ENCODE peak calls at places on chromosome 2, in eight cellular contexts. W is cardiac septum, H is left lung, V is NCI-H187, Y is smooth muscle cell of the brain vasculature, O is globus pallidus, S is frontal cortex, B is pancreas. L is an unnamed sample.

GRCh38 chr2:176118606-176119370 is 2.2 kb downstream of the HOXD10 start:
- DNase-seq in S (no peak), B (no peak), V (no peak), H (no peak), W (no peak), O (no peak), Y (no peak), L (no peak)

GRCh38 chr2:221156335-221156734 is 415.8 kb downstream of the EPHA4 start:
- DNase-seq in B (no peak), O (no peak), H (no peak), Y (no peak), W (no peak), S (no peak), V (no peak), L (no peak)

GRCh38 chr2:26462511-26463251 is 15.2 kb downstream of the OTOF start:
- DNase-seq in O (peak), H (no peak), Y (no peak), W (no peak), B (peak), S (peak), V (no peak), L (peak)

GRCh38 chr2:169073972-169074751 is 4.8 kb downstream of the DHRS9 start:
- DNase-seq in W (no peak), B (no peak), Y (no peak), V (no peak), O (no peak), H (no peak), S (no peak), L (no peak)

GRCh38 chr2:230762317-230762896 is 49.8 kb downstream of the CAB39 start:
- DNase-seq in H (no peak), O (no peak), W (no peak), V (no peak), Y (no peak), B (no peak), S (no peak), L (peak)

GRCh38 chr2:196421880-196422279 is 217.6 kb upstream of the CCDC150 start:
- DNase-seq in O (no peak), S (no peak), W (no peak), H (no peak), Y (no peak), B (no peak), V (no peak), L (no peak)

GRCh38 chr2:73952499-73953446 is 26.1 kb downstream of the DGUOK start:
- DNase-seq in W (no peak), O (peak), V (no peak), H (no peak), S (peak), B (no peak), Y (no peak), L (no peak)

GRCh38 chr2:24845691-24846090 is 52.5 kb downstream of the CENPO start:
- DNase-seq in Y (no peak), O (no peak), V (no peak), W (no peak), S (no peak), B (no peak), H (no peak), L (no peak)

GRCh38 chr2:194526121-194526520 is 1130.9 kb upstream of the SLC39A10 start:
- DNase-seq in H (no peak), O (no peak), B (no peak), W (no peak), S (no peak), V (no peak), Y (no peak), L (no peak)

GRCh38 chr2:158457092-158457825 is 507 bp downstream of the PKP4 start:
- DNase-seq in B (peak), V (no peak), S (peak), H (peak), O (peak), Y (no peak), W (peak), L (peak)

GRCh38 chr2:180254872-180255271 is 247.8 kb upstream of the CWC22 start:
- DNase-seq in S (no peak), W (no peak), V (no peak), Y (no peak), B (no peak), H (no peak), O (no peak), L (no peak)

GRCh38 chr2:67515021-67515420 is 117.9 kb downstream of the ETAA1 start:
- DNase-seq in B (no peak), H (no peak), W (no peak), Y (no peak), S (no peak), O (no peak), V (no peak), L (no peak)

GRCh38 chr2:46050489-46050888 is 246.7 kb upstream of the EPAS1 start:
- DNase-seq in B (no peak), W (no peak), V (no peak), S (no peak), O (no peak), H (no peak), Y (no peak), L (peak)

GRCh38 chr2:121695179-121695451 is 41.6 kb downstream of the NIFK start:
- DNase-seq in B (no peak), Y (no peak), V (no peak), S (no peak), H (no peak), W (no peak), O (no peak), L (peak)

GRCh38 chr2:155755481-155755880 is 577.0 kb downstream of the NR4A2 start:
- DNase-seq in H (no peak), Y (no peak), S (no peak), V (no peak), B (no peak), W (no peak), O (no peak), L (no peak)

GRCh38 chr2:72278046-72278445 is 130.4 kb upstream of the CYP26B1 start:
- DNase-seq in B (no peak), Y (no peak), O (no peak), V (no peak), H (no peak), S (no peak), W (no peak), L (no peak)

GRCh38 chr2:47651296-47651695 is 131.6 kb upstream of the MSH6 start:
- DNase-seq in H (no peak), Y (no peak), S (no peak), B (peak), O (no peak), V (peak), W (peak), L (no peak)

GRCh38 chr2:9941196-9941995 is 10.1 kb upstream of the GRHL1 start:
- DNase-seq in V (no peak), S (no peak), H (no peak), W (no peak), B (no peak), Y (no peak), O (no peak), L (no peak)

GRCh38 chr2:142944264-142944663 is 66.8 kb downstream of the KYNU start:
- DNase-seq in O (no peak), B (no peak), W (no peak), V (no peak), S (no peak), H (no peak), Y (no peak), L (no peak)

GRCh38 chr2:237688081-237688480 is 60.7 kb downstream of the LRRFIP1 start:
- DNase-seq in S (no peak), O (no peak), V (no peak), W (peak), H (no peak), Y (no peak), B (no peak), L (no peak)

GRCh38 chr2:174587607-174588006 is 10.0 kb downstream of the WIPF1 start:
- DNase-seq in B (no peak), H (no peak), O (no peak), S (no peak), Y (no peak), W (no peak), V (no peak), L (no peak)

GRCh38 chr2:177169810-177170514 is 42.6 kb upstream of the HNRNPA3 start:
- DNase-seq in V (peak), S (no peak), Y (no peak), H (no peak), W (no peak), O (peak), B (no peak), L (no peak)

GRCh38 chr2:225056330-225057073 is 14.2 kb upstream of the DOCK10 start:
- DNase-seq in B (no peak), O (no peak), V (no peak), W (no peak), S (no peak), H (no peak), Y (no peak), L (no peak)

GRCh38 chr2:7777668-7778067 is 860.5 kb downstream of the RNF144A start:
- DNase-seq in W (no peak), O (no peak), S (no peak), Y (no peak), V (no peak), B (no peak), H (no peak), L (no peak)

GRCh38 chr2:151756820-151757219 is 22.5 kb upstream of the NEB start:
- DNase-seq in H (no peak), B (no peak), S (no peak), V (no peak), W (no peak), O (no peak), Y (no peak), L (no peak)

GRCh38 chr2:71939588-71940535 is 207.8 kb downstream of the CYP26B1 start:
- DNase-seq in V (no peak), S (no peak), W (peak), H (no peak), O (no peak), B (no peak), Y (no peak), L (peak)

GRCh38 chr2:206160124-206160806 is 570 bp downstream of the EEF1B2 start:
- DNase-seq in Y (no peak), O (peak), H (no peak), W (no peak), S (peak), B (no peak), V (no peak), L (peak)

GRCh38 chr2:158034198-158034831 is 67.4 kb upstream of the UPP2 start:
- DNase-seq in Y (peak), S (peak), O (peak), H (no peak), V (no peak), W (no peak), B (no peak), L (peak)